ENCODE peak calls at places on chromosomes 3 and 15, in five cellular contexts. B, P, H, X and I are unnamed samples. For H3K27me3, the result is how much of the 10 kb centered on the place peaks cover.

GRCh38 chr3:173988912-173989311 is 591.4 kb downstream of the NLGN1 start:
- DNase-seq in B (no peak), P (no peak), H (no peak), X (no peak), I (no peak)

GRCh38 chr15:98292442-98293240 is 332.1 kb downstream of the ARRDC4 start:
- DNase-seq in B (no peak), P (peak), H (peak), X (no peak), I (no peak)

GRCh38 chr3:159786489-159787181 is 202.0 kb upstream of the IL12A start:
- DNase-seq in B (no peak), P (no peak), H (no peak), X (no peak), I (no peak)

GRCh38 chr3:195179782-195180489 is 91.0 kb downstream of the XXYLT1 start:
- DNase-seq in B (no peak), P (no peak), H (no peak), X (no peak), I (no peak)

GRCh38 chr3:140469491-140469890 is 208.4 kb upstream of the TRIM42 start:
- DNase-seq in B (no peak), P (no peak), H (no peak), X (no peak), I (no peak)

GRCh38 chr3:29552036-29552435 is 271.2 kb downstream of the RBMS3 start:
- DNase-seq in B (no peak), P (no peak), H (no peak), X (no peak), I (no peak)

GRCh38 chr15:44676676-44677075 is 13.2 kb upstream of the SPG11 start:
- DNase-seq in B (no peak), P (no peak), H (no peak), X (no peak), I (no peak)

GRCh38 chr15:31843426-31844055 is 186.8 kb upstream of the CHRNA7 start:
- DNase-seq in B (no peak), P (no peak), H (no peak), X (no peak), I (no peak)

GRCh38 chr15:67685008-67685599 is 140.2 kb upstream of the SKOR1 start:
- DNase-seq in B (no peak), P (no peak), H (peak), X (no peak), I (no peak)

GRCh38 chr3:172106989-172107388 is 67.6 kb downstream of the FNDC3B start:
- DNase-seq in B (no peak), P (no peak), H (no peak), X (no peak), I (no peak)

GRCh38 chr3:4821331-4821730 is 157.9 kb upstream of the BHLHE40 start:
- DNase-seq in B (no peak), P (no peak), H (peak), X (no peak), I (no peak)

GRCh38 chr3:108488631-108489030 is 21.8 kb downstream of the MYH15 start:
- DNase-seq in B (peak), P (no peak), H (no peak), X (no peak), I (no peak)

DNA sequence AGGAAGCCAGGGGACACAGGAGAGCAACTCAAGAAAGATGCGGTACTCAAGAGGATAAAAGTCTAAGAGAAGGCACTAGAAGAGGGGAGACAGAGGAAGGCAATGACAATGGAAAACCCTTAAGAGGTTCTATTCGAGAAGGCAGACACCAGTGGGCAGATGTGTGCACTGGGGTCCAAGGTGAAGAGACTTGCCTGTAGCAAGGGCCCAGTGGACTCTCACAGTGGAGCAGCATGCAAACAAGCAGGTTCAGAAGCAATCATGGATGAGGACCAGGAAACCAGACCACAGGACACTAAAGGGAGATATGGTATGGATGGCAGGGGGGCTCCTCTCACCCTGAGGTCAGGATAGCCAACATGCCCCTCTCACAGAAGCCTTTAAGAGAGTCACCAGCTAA is 2.7 kb downstream of the ADCY5 start:
- DNase-seq in B (no peak), P (no peak), H (no peak), X (no peak), I (no peak)
- H3K27me3 ChIP-seq in B (half or more), P (under half), H (under half), X (under half), I (under half)

DNA sequence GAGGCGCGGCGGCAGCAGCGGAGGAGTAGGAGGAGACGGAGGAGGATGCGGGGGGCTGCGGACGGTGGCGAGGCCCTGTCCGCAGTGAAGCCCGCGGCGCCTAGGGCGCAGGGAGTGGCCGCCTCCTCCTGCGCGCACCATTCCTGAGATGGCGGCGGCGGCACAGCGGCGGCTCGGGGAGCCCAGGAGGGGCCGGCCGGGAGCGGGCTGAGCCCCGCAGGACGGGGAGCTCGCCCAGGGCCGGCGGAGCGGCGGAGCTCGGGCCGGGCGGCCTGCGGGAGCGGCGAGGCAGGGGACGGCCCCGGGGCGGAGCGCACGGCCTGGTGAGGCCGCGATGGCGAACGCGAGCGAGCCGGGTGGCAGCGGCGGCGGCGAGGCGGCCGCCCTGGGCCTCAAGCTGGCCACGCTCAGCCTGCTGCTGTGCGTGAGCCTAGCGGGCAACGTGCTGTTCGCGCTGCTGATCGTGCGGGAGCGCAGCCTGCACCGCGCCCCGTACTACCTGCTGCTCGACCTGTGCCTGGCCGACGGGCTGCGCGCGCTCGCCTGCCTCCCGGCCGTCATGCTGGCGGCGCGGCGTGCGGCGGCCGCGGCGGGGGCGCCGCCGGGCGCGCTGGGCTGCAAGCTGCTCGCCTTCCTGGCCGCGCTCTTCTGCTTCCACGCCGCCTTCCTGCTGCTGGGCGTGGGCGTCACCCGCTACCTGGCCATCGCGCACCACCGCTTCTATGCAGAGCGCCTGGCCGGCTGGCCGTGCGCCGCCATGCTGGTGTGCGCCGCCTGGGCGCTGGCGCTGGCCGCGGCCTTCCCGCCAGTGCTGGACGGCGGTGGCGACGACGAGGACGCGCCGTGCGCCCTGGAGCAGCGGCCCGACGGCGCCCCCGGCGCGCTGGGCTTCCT is at the start of gene GPR27:
- DNase-seq in B (no peak), P (no peak), H (peak), X (peak), I (no peak)
- H3K4me3 ChIP-seq in B (peak), P (no peak), H (peak), X (peak), I (peak)

GRCh38 chr3:157956850-157957249 is 149.4 kb downstream of the SHOX2 start:
- DNase-seq in B (no peak), P (no peak), H (no peak), X (no peak), I (no peak)
- TF ChIP-seq CTCF in B (no peak), P (no peak), H (no peak), X (no peak), I (no peak)

DNA sequence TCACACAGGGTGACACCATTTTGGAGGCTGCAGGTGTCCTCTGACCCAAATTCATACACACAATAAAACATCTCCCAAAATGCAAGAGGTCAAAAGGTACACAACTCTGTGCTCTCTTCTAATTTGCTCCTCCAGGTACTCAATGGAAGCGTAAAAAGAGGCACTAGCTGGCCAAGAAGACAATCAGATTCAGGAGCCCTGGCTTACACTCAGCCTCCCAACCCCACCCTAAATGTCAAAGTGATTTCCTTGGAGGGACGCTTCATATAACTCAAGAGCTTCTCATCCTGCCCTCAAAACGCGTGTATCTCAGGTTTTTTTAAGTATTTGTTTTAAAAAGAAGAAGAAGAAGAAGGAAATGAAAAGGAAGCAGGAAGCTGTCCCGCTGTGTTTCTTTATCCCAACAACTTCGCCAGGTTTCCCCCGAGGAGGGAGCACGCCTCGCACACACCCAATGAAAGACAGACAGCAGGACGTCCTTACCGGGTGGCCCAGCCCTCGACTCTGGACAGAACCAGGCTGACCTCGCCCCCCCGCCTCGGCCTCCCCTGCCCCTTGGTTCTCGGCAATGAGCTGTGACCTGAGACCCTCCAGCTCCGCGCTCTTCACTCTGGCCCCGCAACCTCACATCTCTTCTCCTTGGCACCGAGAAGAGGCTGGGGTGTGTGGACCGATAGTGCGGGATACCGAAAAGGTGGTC is 620.7 kb upstream of the ZNF385D start:
- DNase-seq in B (no peak), P (no peak), H (no peak), X (no peak), I (no peak)
- H3K27me3 ChIP-seq in B (under half), P (under half), H (under half), X (under half), I (under half)

DNA sequence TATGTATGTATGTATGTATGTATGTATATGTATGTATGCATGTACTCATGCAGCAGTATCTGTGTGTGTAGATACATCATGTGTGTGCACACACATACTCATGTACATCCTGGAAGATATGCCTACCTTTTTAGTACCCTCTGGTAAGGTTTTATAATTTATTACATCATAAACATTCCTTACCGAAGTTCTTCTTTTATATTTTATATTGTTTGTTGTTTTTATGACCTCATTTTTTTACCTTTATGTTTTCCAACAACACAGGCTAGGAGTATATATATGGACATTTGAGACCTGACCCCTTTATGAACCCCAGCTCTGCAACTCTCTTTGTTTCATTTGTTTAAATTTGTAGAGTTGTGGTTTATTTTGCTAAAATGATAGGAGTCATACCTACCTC is 263.5 kb downstream of the ADAMTSL3 start:
- DNase-seq in B (no peak), P (no peak), H (no peak), X (no peak), I (no peak)
- H3K4me3 ChIP-seq in B (no peak), P (no peak), H (no peak), X (no peak), I (no peak)

DNA sequence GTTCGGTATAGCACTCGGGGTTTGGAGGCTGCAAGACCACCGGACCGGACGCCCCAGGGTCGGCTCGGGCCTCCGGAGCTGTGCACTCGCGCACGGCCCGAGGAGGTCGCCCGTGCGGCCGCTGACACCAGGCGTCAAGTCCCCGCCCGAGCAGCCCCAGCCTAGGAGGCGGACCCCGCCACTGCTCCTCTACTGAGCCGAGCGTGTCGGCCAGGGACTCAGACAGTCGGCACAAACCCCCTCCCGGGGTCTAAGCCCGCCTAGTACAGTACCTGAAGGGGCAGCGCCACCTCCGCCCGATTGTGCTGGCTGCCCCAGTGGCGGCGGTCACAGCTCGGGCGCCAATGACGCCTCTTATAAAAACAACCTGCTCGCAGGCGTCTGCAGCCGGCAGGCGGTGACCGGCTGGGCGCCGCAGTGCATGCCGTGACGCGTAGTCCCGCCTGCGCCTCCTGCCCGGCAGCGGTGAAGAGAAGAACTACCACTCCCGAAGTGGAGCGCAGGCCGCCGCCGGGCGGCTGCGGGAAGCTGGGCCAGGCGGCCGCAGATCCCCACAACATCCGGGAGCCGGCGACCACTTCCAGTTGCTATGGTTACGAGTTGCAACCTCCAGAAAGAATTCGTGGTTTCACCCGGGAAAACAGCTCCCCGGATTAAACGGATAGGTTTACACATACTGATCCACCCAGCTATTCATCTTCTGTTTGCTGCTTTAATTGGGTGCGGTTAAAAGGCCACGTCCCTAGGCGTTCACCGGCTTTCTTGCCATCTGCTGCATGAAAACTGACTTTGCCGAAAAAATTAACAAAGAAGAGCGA is at the start of the genes CCPG1 and PIERCE2:
- DNase-seq in B (peak), P (peak), H (peak), X (peak), I (peak)
- TF ChIP-seq CTCF in B (peak), P (peak), H (peak), X (peak), I (peak)